ENCODE peak calls at places on chromosome 9, in seven cellular contexts. One of them, this sample, is unnamed. For H3K9me3, the result is how much of the 10 kb centered on the place peaks cover.

GRCh38 chr9:106277931-106278330 is 583.6 kb downstream of the TMEM38B start:
- DNase-seq in CD4-positive, alpha-beta T cell: no peak
- DNase-seq in Peyer's patch: no peak
- DNase-seq in body of pancreas: no peak
- DNase-seq in HepG2: no peak
- DNase-seq in mammary epithelial cell: peak
- DNase-seq in cardiac muscle cell: peak
- DNase-seq in this sample: no peak

GRCh38 chr9:134712243-134712642 is 70.6 kb downstream of the COL5A1 start:
- DNase-seq in CD4-positive, alpha-beta T cell: no peak
- DNase-seq in Peyer's patch: no peak
- DNase-seq in body of pancreas: no peak
- DNase-seq in HepG2: no peak
- DNase-seq in mammary epithelial cell: no peak
- DNase-seq in cardiac muscle cell: no peak
- DNase-seq in this sample: no peak

GRCh38 chr9:72588336-72588735 is 66.9 kb downstream of the TMC1 start:
- DNase-seq in CD4-positive, alpha-beta T cell: no peak
- DNase-seq in Peyer's patch: no peak
- DNase-seq in body of pancreas: peak
- DNase-seq in HepG2: no peak
- DNase-seq in mammary epithelial cell: no peak
- DNase-seq in cardiac muscle cell: peak
- DNase-seq in this sample: no peak

GRCh38 chr9:21817176-21817575 is 14.7 kb downstream of the MTAP start:
- DNase-seq in CD4-positive, alpha-beta T cell: no peak
- DNase-seq in Peyer's patch: no peak
- DNase-seq in body of pancreas: peak
- DNase-seq in HepG2: no peak
- DNase-seq in mammary epithelial cell: peak
- DNase-seq in cardiac muscle cell: peak
- DNase-seq in this sample: no peak

GRCh38 chr9:446074-446699 is 231.5 kb downstream of the DOCK8 start:
- DNase-seq in CD4-positive, alpha-beta T cell: no peak
- DNase-seq in Peyer's patch: no peak
- DNase-seq in body of pancreas: no peak
- DNase-seq in HepG2: no peak
- DNase-seq in mammary epithelial cell: no peak
- DNase-seq in cardiac muscle cell: no peak
- DNase-seq in this sample: no peak

GRCh38 chr9:28073278-28073677 is 500.0 kb upstream of the C9orf72 start:
- DNase-seq in CD4-positive, alpha-beta T cell: no peak
- DNase-seq in Peyer's patch: no peak
- DNase-seq in body of pancreas: peak
- DNase-seq in HepG2: peak
- DNase-seq in mammary epithelial cell: peak
- DNase-seq in cardiac muscle cell: peak
- DNase-seq in this sample: no peak

GRCh38 chr9:125513634-125514413 is 193.2 kb downstream of the MAPKAP1 start:
- DNase-seq in CD4-positive, alpha-beta T cell: no peak
- DNase-seq in Peyer's patch: peak
- DNase-seq in body of pancreas: peak
- DNase-seq in HepG2: peak
- DNase-seq in mammary epithelial cell: peak
- DNase-seq in cardiac muscle cell: peak
- DNase-seq in this sample: no peak

GRCh38 chr9:37745970-37746369 is 7.6 kb upstream of the TRMT10B start:
- DNase-seq in CD4-positive, alpha-beta T cell: no peak
- DNase-seq in Peyer's patch: no peak
- DNase-seq in body of pancreas: no peak
- DNase-seq in HepG2: no peak
- DNase-seq in mammary epithelial cell: no peak
- DNase-seq in cardiac muscle cell: no peak
- DNase-seq in this sample: no peak

GRCh38 chr9:115276621-115277020 is 158.7 kb upstream of the TNC start:
- DNase-seq in CD4-positive, alpha-beta T cell: no peak
- DNase-seq in Peyer's patch: no peak
- DNase-seq in body of pancreas: no peak
- DNase-seq in HepG2: no peak
- DNase-seq in mammary epithelial cell: no peak
- DNase-seq in cardiac muscle cell: peak
- DNase-seq in this sample: no peak

GRCh38 chr9:108184941-108185340 is 670.8 kb downstream of the ACTL7B start:
- DNase-seq in CD4-positive, alpha-beta T cell: no peak
- DNase-seq in Peyer's patch: no peak
- DNase-seq in body of pancreas: no peak
- DNase-seq in HepG2: no peak
- DNase-seq in mammary epithelial cell: peak
- DNase-seq in cardiac muscle cell: peak
- DNase-seq in this sample: no peak

GRCh38 chr9:114263853-114264510 is 58.9 kb upstream of the ORM1 start:
- DNase-seq in CD4-positive, alpha-beta T cell: no peak
- DNase-seq in Peyer's patch: no peak
- DNase-seq in body of pancreas: no peak
- DNase-seq in HepG2: no peak
- DNase-seq in mammary epithelial cell: no peak
- DNase-seq in cardiac muscle cell: no peak
- DNase-seq in this sample: no peak

GRCh38 chr9:13049223-13049622 is 230.3 kb downstream of the MPDZ start:
- DNase-seq in CD4-positive, alpha-beta T cell: no peak
- DNase-seq in Peyer's patch: no peak
- DNase-seq in body of pancreas: no peak
- DNase-seq in HepG2: no peak
- DNase-seq in mammary epithelial cell: no peak
- DNase-seq in cardiac muscle cell: no peak
- DNase-seq in this sample: no peak

GRCh38 chr9:110828148-110828730 is 159.6 kb downstream of the MUSK start:
- DNase-seq in CD4-positive, alpha-beta T cell: no peak
- DNase-seq in Peyer's patch: no peak
- DNase-seq in body of pancreas: peak
- DNase-seq in HepG2: no peak
- DNase-seq in mammary epithelial cell: no peak
- DNase-seq in cardiac muscle cell: peak
- DNase-seq in this sample: no peak

GRCh38 chr9:130975932-130976841 is 32.8 kb upstream of the LAMC3 start:
- DNase-seq in CD4-positive, alpha-beta T cell: no peak
- DNase-seq in Peyer's patch: no peak
- DNase-seq in body of pancreas: no peak
- DNase-seq in HepG2: no peak
- DNase-seq in mammary epithelial cell: no peak
- DNase-seq in cardiac muscle cell: no peak
- DNase-seq in this sample: no peak

GRCh38 chr9:130975156-130975555 is 33.8 kb upstream of the LAMC3 start:
- DNase-seq in CD4-positive, alpha-beta T cell: no peak
- DNase-seq in Peyer's patch: no peak
- DNase-seq in body of pancreas: no peak
- DNase-seq in HepG2: no peak
- DNase-seq in mammary epithelial cell: no peak
- DNase-seq in cardiac muscle cell: no peak
- DNase-seq in this sample: no peak

GRCh38 chr9:130979591-130980385 is 29.2 kb upstream of the LAMC3 start:
- DNase-seq in CD4-positive, alpha-beta T cell: no peak
- DNase-seq in Peyer's patch: no peak
- DNase-seq in body of pancreas: no peak
- DNase-seq in HepG2: no peak
- DNase-seq in mammary epithelial cell: no peak
- DNase-seq in cardiac muscle cell: no peak
- DNase-seq in this sample: no peak

GRCh38 chr9:130980526-130980925 is 28.4 kb upstream of the LAMC3 start:
- DNase-seq in CD4-positive, alpha-beta T cell: no peak
- DNase-seq in Peyer's patch: no peak
- DNase-seq in body of pancreas: no peak
- DNase-seq in HepG2: no peak
- DNase-seq in mammary epithelial cell: no peak
- DNase-seq in cardiac muscle cell: no peak
- DNase-seq in this sample: no peak

GRCh38 chr9:130977811-130978221 is 31.2 kb upstream of the LAMC3 start:
- DNase-seq in CD4-positive, alpha-beta T cell: no peak
- DNase-seq in Peyer's patch: no peak
- DNase-seq in body of pancreas: no peak
- DNase-seq in HepG2: no peak
- DNase-seq in mammary epithelial cell: no peak
- DNase-seq in cardiac muscle cell: no peak
- DNase-seq in this sample: no peak
- H3K27ac ChIP-seq in CD4-positive, alpha-beta T cell: no peak
- H3K27ac ChIP-seq in Peyer's patch: no peak
- H3K27ac ChIP-seq in body of pancreas: no peak
- H3K27ac ChIP-seq in HepG2: no peak
- H3K27ac ChIP-seq in mammary epithelial cell: no peak
- H3K27ac ChIP-seq in cardiac muscle cell: peak
- H3K27ac ChIP-seq in this sample: no peak

GRCh38 chr9:127769985-127770904 is 8.2 kb downstream of the SH2D3C start:
- DNase-seq in CD4-positive, alpha-beta T cell: no peak
- DNase-seq in Peyer's patch: no peak
- DNase-seq in body of pancreas: no peak
- DNase-seq in HepG2: no peak
- DNase-seq in mammary epithelial cell: no peak
- DNase-seq in cardiac muscle cell: peak
- DNase-seq in this sample: no peak

GRCh38 chr9:127769101-127769500 is 9.4 kb downstream of the SH2D3C start:
- DNase-seq in CD4-positive, alpha-beta T cell: no peak
- DNase-seq in Peyer's patch: no peak
- DNase-seq in body of pancreas: no peak
- DNase-seq in HepG2: no peak
- DNase-seq in mammary epithelial cell: no peak
- DNase-seq in cardiac muscle cell: no peak
- DNase-seq in this sample: no peak

GRCh38 chr9:127771570-127772189 is 6.8 kb downstream of the SH2D3C start:
- DNase-seq in CD4-positive, alpha-beta T cell: no peak
- DNase-seq in Peyer's patch: no peak
- DNase-seq in body of pancreas: no peak
- DNase-seq in HepG2: no peak
- DNase-seq in mammary epithelial cell: no peak
- DNase-seq in cardiac muscle cell: no peak
- DNase-seq in this sample: no peak

GRCh38 chr9:127772603-127773002 is 5.9 kb downstream of the SH2D3C start:
- DNase-seq in CD4-positive, alpha-beta T cell: no peak
- DNase-seq in Peyer's patch: no peak
- DNase-seq in body of pancreas: no peak
- DNase-seq in HepG2: no peak
- DNase-seq in mammary epithelial cell: no peak
- DNase-seq in cardiac muscle cell: no peak
- DNase-seq in this sample: no peak

DNA sequence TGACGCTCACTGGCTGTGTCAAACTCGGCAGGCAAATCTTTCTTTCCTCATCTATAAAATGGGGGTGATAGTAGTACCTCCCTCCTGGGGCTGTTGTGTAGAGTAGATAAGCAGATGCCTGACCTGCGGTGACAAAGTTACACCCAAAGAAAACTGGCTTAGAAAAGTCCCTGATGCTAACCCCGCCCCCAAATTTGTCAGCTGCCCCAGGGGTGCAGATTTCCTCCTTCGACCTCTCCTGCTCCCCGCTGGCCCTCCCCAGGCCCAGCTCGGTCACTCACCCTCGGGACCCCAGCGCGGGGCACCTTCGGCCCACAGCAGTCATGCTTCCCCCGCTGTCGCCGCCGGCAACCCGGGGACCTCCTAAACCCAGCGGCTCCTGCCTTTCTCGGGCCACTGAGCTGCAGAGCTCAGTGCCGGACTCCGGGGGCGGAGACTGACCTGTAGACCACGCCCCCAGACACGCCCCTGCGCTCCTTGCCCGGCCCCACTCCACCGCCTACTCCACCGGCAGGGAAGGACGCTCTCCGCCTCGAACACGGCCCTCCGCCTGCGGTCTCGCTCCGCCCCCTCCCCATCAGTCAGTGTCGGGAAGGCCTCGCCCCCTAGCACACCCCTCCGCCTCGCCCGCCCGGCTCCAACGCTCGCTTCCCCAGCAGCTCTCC is 7.4 kb downstream of the SH2D3C start:
- DNase-seq in CD4-positive, alpha-beta T cell: peak
- DNase-seq in Peyer's patch: peak
- DNase-seq in body of pancreas: peak
- DNase-seq in HepG2: peak
- DNase-seq in mammary epithelial cell: peak
- DNase-seq in cardiac muscle cell: peak
- DNase-seq in this sample: peak
- TF ChIP-seq CTCF in CD4-positive, alpha-beta T cell: no peak
- TF ChIP-seq CTCF in Peyer's patch: no peak
- TF ChIP-seq CTCF in body of pancreas: peak
- TF ChIP-seq CTCF in HepG2: peak
- TF ChIP-seq CTCF in mammary epithelial cell: no peak
- TF ChIP-seq CTCF in cardiac muscle cell: no peak
- TF ChIP-seq CTCF in this sample: no peak

GRCh38 chr9:122718038-122718437 is 5.8 kb upstream of the OR1L4 start:
- DNase-seq in CD4-positive, alpha-beta T cell: no peak
- DNase-seq in Peyer's patch: no peak
- DNase-seq in body of pancreas: no peak
- DNase-seq in HepG2: no peak
- DNase-seq in mammary epithelial cell: no peak
- DNase-seq in cardiac muscle cell: no peak
- DNase-seq in this sample: no peak

GRCh38 chr9:122719218-122719617 is 4.6 kb upstream of the OR1L4 start:
- DNase-seq in CD4-positive, alpha-beta T cell: no peak
- DNase-seq in Peyer's patch: no peak
- DNase-seq in body of pancreas: no peak
- DNase-seq in HepG2: peak
- DNase-seq in mammary epithelial cell: no peak
- DNase-seq in cardiac muscle cell: no peak
- DNase-seq in this sample: no peak

DNA sequence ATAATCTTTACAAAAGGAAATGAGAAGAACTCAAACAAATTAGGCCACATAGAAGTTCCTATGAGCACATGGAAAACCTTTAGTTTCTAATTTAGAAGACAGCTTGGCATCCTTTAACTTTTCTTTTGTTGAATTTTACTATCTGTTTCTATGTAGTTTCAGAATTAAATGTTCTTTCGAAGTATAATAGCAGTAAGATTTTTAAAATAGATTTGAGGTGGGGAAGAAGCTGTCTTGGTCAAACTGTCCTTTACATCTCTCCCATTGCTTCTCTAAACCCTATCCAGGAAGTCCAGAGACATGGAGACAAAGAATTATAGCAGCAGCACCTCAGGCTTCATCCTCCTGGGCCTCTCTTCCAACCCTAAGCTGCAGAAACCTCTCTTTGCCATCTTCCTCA is at the start of gene OR1L4:
- DNase-seq in CD4-positive, alpha-beta T cell: no peak
- DNase-seq in Peyer's patch: no peak
- DNase-seq in body of pancreas: no peak
- DNase-seq in HepG2: no peak
- DNase-seq in mammary epithelial cell: no peak
- DNase-seq in cardiac muscle cell: no peak
- DNase-seq in this sample: no peak
- H3K9me3 ChIP-seq in CD4-positive, alpha-beta T cell: under half
- H3K9me3 ChIP-seq in Peyer's patch: under half
- H3K9me3 ChIP-seq in body of pancreas: under half
- H3K9me3 ChIP-seq in HepG2: under half
- H3K9me3 ChIP-seq in mammary epithelial cell: under half
- H3K9me3 ChIP-seq in cardiac muscle cell: under half
- H3K9me3 ChIP-seq in this sample: under half

DNA sequence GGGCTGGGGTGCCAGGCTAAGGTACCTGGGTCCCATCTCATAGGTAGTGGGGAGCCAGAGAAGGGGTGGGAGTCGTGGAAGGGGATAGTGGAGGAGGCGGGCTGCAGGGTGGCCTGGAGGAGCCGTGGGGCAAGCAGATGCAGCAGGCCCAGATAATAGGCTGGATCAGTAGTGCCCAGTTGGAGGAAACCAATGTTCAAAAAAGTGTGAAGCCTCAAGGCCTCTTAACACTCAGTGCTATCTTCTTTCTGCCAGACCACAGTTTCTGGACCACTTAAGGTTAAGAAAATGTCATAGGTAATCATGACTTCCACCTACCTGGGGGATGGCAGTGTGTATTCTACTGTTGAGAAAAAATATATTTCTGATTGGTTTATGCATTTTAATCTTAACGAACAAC is 63.3 kb upstream of the TGFBR1 start:
- DNase-seq in CD4-positive, alpha-beta T cell: no peak
- DNase-seq in Peyer's patch: no peak
- DNase-seq in body of pancreas: no peak
- DNase-seq in HepG2: no peak
- DNase-seq in mammary epithelial cell: no peak
- DNase-seq in cardiac muscle cell: no peak
- DNase-seq in this sample: no peak
- H3K27ac ChIP-seq in CD4-positive, alpha-beta T cell: no peak
- H3K27ac ChIP-seq in Peyer's patch: no peak
- H3K27ac ChIP-seq in body of pancreas: no peak
- H3K27ac ChIP-seq in HepG2: no peak
- H3K27ac ChIP-seq in mammary epithelial cell: no peak
- H3K27ac ChIP-seq in cardiac muscle cell: no peak
- H3K27ac ChIP-seq in this sample: no peak